ENCODE peak calls at places on chromosomes 5 and 9, in seven cellular contexts. X is M059J, H is substantia nigra, F is NCI-H69, N is ACHN, R is smooth muscle cell of the brain vasculature, Z is GM19239. V is an unnamed sample.

GRCh38 chr5:6556802-6557102 is 76.1 kb downstream of the NSUN2 start:
- DNase-seq in X (no peak), H (no peak), F (no peak), N (no peak), R (no peak), Z (no peak), V (no peak)

GRCh38 chr9:136853596-136854112 is 1.5 kb downstream of the MAMDC4 start:
- DNase-seq in X (no peak), H (no peak), F (no peak), N (no peak), R (no peak), Z (no peak), V (peak)

GRCh38 chr5:159133041-159133741 is 33.5 kb upstream of the EBF1 start:
- DNase-seq in X (peak), H (no peak), F (peak), N (peak), R (no peak), Z (peak), V (peak)

GRCh38 chr9:74846771-74847170 is 41.0 kb downstream of the TRPM6 start:
- DNase-seq in X (peak), H (no peak), F (no peak), N (no peak), R (no peak), Z (no peak), V (no peak)

GRCh38 chr9:124292696-124293593 is 35.2 kb downstream of the NEK6 start:
- DNase-seq in X (peak), H (no peak), F (no peak), N (no peak), R (no peak), Z (no peak), V (no peak)

GRCh38 chr9:117403848-117404247 is 11.0 kb downstream of the ASTN2 start:
- DNase-seq in X (no peak), H (no peak), F (peak), N (no peak), R (no peak), Z (no peak), V (no peak)

GRCh38 chr9:134326754-134327526 is 685 bp downstream of the RXRA start:
- DNase-seq in X (peak), H (no peak), F (peak), N (peak), R (no peak), Z (peak), V (peak)

GRCh38 chr9:19409406-19410194 is 791 bp downstream of the ACER2 start:
- DNase-seq in X (peak), H (no peak), F (peak), N (peak), R (no peak), Z (no peak), V (no peak)

GRCh38 chr9:38345851-38346755 is 46.4 kb upstream of the ALDH1B1 start:
- DNase-seq in X (no peak), H (no peak), F (no peak), N (no peak), R (no peak), Z (no peak), V (no peak)

GRCh38 chr9:137276757-137277328 is 683 bp upstream of the TOR4A start:
- DNase-seq in X (no peak), H (no peak), F (no peak), N (peak), R (no peak), Z (no peak), V (peak)

GRCh38 chr5:129830288-129830687 is 74.0 kb upstream of the CHSY3 start:
- DNase-seq in X (no peak), H (no peak), F (no peak), N (no peak), R (no peak), Z (no peak), V (no peak)

GRCh38 chr5:944621-944927 is 51.9 kb downstream of the TRIP13 start:
- DNase-seq in X (no peak), H (no peak), F (no peak), N (no peak), R (no peak), Z (no peak), V (no peak)

GRCh38 chr9:128733256-128733655 is 9.3 kb upstream of the ZDHHC12 start:
- DNase-seq in X (peak), H (no peak), F (peak), N (peak), R (peak), Z (no peak), V (no peak)

GRCh38 chr9:131769361-131769760 is 29.5 kb upstream of the RAPGEF1 start:
- DNase-seq in X (peak), H (no peak), F (no peak), N (no peak), R (no peak), Z (no peak), V (no peak)

GRCh38 chr5:114153833-114154232 is 208.0 kb upstream of the KCNN2 start:
- DNase-seq in X (no peak), H (no peak), F (no peak), N (no peak), R (no peak), Z (no peak), V (no peak)

GRCh38 chr5:73295447-73295846 is 122.5 kb downstream of the TMEM174 start:
- DNase-seq in X (no peak), H (no peak), F (peak), N (no peak), R (no peak), Z (no peak), V (no peak)

GRCh38 chr9:37370968-37371563 is 51.4 kb upstream of the GRHPR start:
- DNase-seq in X (no peak), H (no peak), F (no peak), N (no peak), R (no peak), Z (peak), V (no peak)

GRCh38 chr9:3751125-3751758 is 225.4 kb upstream of the RFX3 start:
- DNase-seq in X (peak), H (no peak), F (no peak), N (peak), R (no peak), Z (no peak), V (no peak)

GRCh38 chr5:160311491-160312138 is 749 bp downstream of the CCNJL start:
- DNase-seq in X (peak), H (no peak), F (peak), N (peak), R (no peak), Z (no peak), V (no peak)

GRCh38 chr5:132489051-132489770 is 1.4 kb downstream of the IRF1 start:
- DNase-seq in X (no peak), H (no peak), F (no peak), N (no peak), R (no peak), Z (no peak), V (no peak)

GRCh38 chr5:157203417-157203816 is 22.8 kb downstream of the ITK start:
- DNase-seq in X (no peak), H (no peak), F (no peak), N (no peak), R (no peak), Z (no peak), V (no peak)

GRCh38 chr9:133002147-133003070 is 23.9 kb downstream of the GFI1B start:
- DNase-seq in X (no peak), H (no peak), F (peak), N (no peak), R (no peak), Z (no peak), V (no peak)

GRCh38 chr9:18721267-18722079 is 247.5 kb downstream of the ADAMTSL1 start:
- DNase-seq in X (peak), H (no peak), F (peak), N (no peak), R (no peak), Z (no peak), V (no peak)

GRCh38 chr5:137344723-137345322 is 154.3 kb downstream of the SPOCK1 start:
- DNase-seq in X (peak), H (no peak), F (peak), N (peak), R (peak), Z (peak), V (no peak)

GRCh38 chr5:112733586-112733985 is 4.1 kb upstream of the APC start:
- DNase-seq in X (peak), H (no peak), F (no peak), N (no peak), R (no peak), Z (no peak), V (no peak)

GRCh38 chr5:91381774-91382492 is 1.2 kb downstream of the ARRDC3 start:
- DNase-seq in X (peak), H (peak), F (peak), N (peak), R (peak), Z (no peak), V (peak)

GRCh38 chr9:87442451-87442850 is 55.2 kb upstream of the DAPK1 start:
- DNase-seq in X (peak), H (no peak), F (no peak), N (no peak), R (no peak), Z (no peak), V (no peak)

V was measured in suprapubic skin.